ENCODE peak calls at places on chromosomes 7 and 10, in seven cellular contexts. D is AG09309; K is right atrium auricular region; V is hypothalamus; O is body of pancreas; T is stimulated activated CD4-positive, alpha-beta T cell treated with anti-CD3 and anti-CD28 coated beads, Interleukin-1b, Interleukin-23, amount 100 ng/mL, for 1 hour; W is neural crest cell. J is an unnamed sample.

GRCh38 chr10:44399478-44400451 is 14.9 kb upstream of the CXCL12 start:
- DNase-seq in T (no peak), O (no peak), V (no peak), W (no peak), D (peak), K (peak), J (no peak)

GRCh38 chr7:19852192-19852591 is 78.8 kb upstream of the TMEM196 start:
- DNase-seq in T (no peak), K (no peak), W (no peak), V (no peak), D (no peak), O (no peak), J (no peak)

GRCh38 chr10:87038286-87038717 is 18.2 kb downstream of the FAM25A start:
- DNase-seq in V (no peak), W (no peak), T (no peak), K (no peak), O (peak), D (no peak), J (no peak)

GRCh38 chr7:19713676-19714075 is 4.8 kb upstream of the POLR1F start:
- DNase-seq in W (peak), V (no peak), D (peak), K (no peak), O (peak), T (no peak), J (peak)

GRCh38 chr7:71867626-71868025 is 544.5 kb downstream of the CALN1 start:
- DNase-seq in W (no peak), T (no peak), O (no peak), K (no peak), D (no peak), V (no peak), J (no peak)

GRCh38 chr7:42161723-42162122 is 75.3 kb downstream of the GLI3 start:
- DNase-seq in K (no peak), V (no peak), O (no peak), W (no peak), D (no peak), T (no peak), J (no peak)

GRCh38 chr10:71222541-71223364 is 10.4 kb downstream of the UNC5B start:
- DNase-seq in T (no peak), O (no peak), W (no peak), V (no peak), K (no peak), D (no peak), J (peak)

GRCh38 chr7:91771394-91771793 is 109.1 kb downstream of the MTERF1 start:
- DNase-seq in D (no peak), V (no peak), T (no peak), W (no peak), K (no peak), O (no peak), J (no peak)

GRCh38 chr10:62584216-62584615 is 210.0 kb downstream of the ZNF365 start:
- DNase-seq in K (no peak), W (no peak), T (no peak), O (no peak), D (peak), V (no peak), J (no peak)

GRCh38 chr10:11225935-11226334 is 208.3 kb downstream of the CELF2 start:
- DNase-seq in T (peak), D (no peak), K (no peak), W (no peak), V (no peak), O (peak), J (no peak)

GRCh38 chr7:74625446-74625845 is 32.1 kb upstream of the GTF2I start:
- DNase-seq in O (no peak), K (no peak), V (no peak), D (peak), T (no peak), W (no peak), J (peak)

GRCh38 chr7:91112902-91113321 is 151.3 kb upstream of the FZD1 start:
- DNase-seq in W (no peak), T (no peak), O (no peak), K (no peak), V (no peak), D (peak), J (no peak)

GRCh38 chr10:60490013-60490412 is 100.3 kb upstream of the ANK3 start:
- DNase-seq in V (no peak), W (no peak), T (no peak), O (no peak), K (no peak), D (peak), J (no peak)

GRCh38 chr10:37685741-37686683 is 171.4 kb downstream of the ZNF248 start:
- DNase-seq in K (no peak), T (no peak), D (no peak), O (no peak), W (no peak), V (no peak), J (no peak)

GRCh38 chr7:109964780-109965179 is 1126.1 kb upstream of the LRRN3 start:
- DNase-seq in O (no peak), K (no peak), V (no peak), D (no peak), W (no peak), T (no peak), J (no peak)

GRCh38 chr10:60101821-60102220 is 195.5 kb upstream of the CCDC6 start:
- DNase-seq in T (no peak), K (no peak), O (no peak), W (no peak), V (no peak), D (no peak), J (peak)

GRCh38 chr10:132681858-132682755 is 103.8 kb downstream of the NKX6-2 start:
- DNase-seq in K (no peak), T (no peak), D (no peak), W (no peak), V (no peak), O (no peak), J (no peak)

GRCh38 chr7:49791089-49791741 is 17.8 kb downstream of the VWC2 start:
- DNase-seq in K (no peak), T (no peak), D (no peak), W (peak), V (no peak), O (peak), J (peak)

GRCh38 chr10:120539076-120539475 is 82.0 kb downstream of the PLPP4 start:
- DNase-seq in D (no peak), T (no peak), K (no peak), O (no peak), V (no peak), W (peak), J (no peak)

GRCh38 chr7:157138101-157138423 is 664 bp upstream of the UBE3C start:
- DNase-seq in O (no peak), W (no peak), K (no peak), T (no peak), V (no peak), D (no peak), J (no peak)

GRCh38 chr10:37067576-37067975 is 57.8 kb upstream of the ANKRD30A start:
- DNase-seq in O (no peak), T (no peak), V (no peak), W (no peak), D (no peak), K (no peak), J (no peak)